ENCODE peak calls at places on chromosome 2, in six cellular contexts. One of them, this sample, is unnamed. For H3K27me3 and H3K79me2, the result is how much of the 10 kb centered on the place peaks cover.

GRCh38 chr2:128636802-128637147 is 318.1 kb upstream of the HS6ST1 start:
- DNase-seq in HCT116: no peak
- DNase-seq in PC-3: no peak
- DNase-seq in MM.1S: no peak
- DNase-seq in GM23248: no peak
- DNase-seq in neural progenitor cell: no peak
- DNase-seq in this sample: no peak

GRCh38 chr2:162074579-162074922 is 536 bp upstream of the DPP4 start:
- DNase-seq in HCT116: no peak
- DNase-seq in MM.1S: no peak
- DNase-seq in neural progenitor cell: no peak
- DNase-seq in GM23248: peak
- DNase-seq in PC-3: no peak
- DNase-seq in this sample: no peak

GRCh38 chr2:27956895-27957294 is 66.4 kb downstream of the BABAM2 start:
- DNase-seq in GM23248: peak
- DNase-seq in PC-3: peak
- DNase-seq in MM.1S: no peak
- DNase-seq in HCT116: no peak
- DNase-seq in neural progenitor cell: no peak
- DNase-seq in this sample: no peak

GRCh38 chr2:132849118-132849517 is 179.1 kb upstream of the LYPD1 start:
- DNase-seq in HCT116: no peak
- DNase-seq in neural progenitor cell: no peak
- DNase-seq in GM23248: peak
- DNase-seq in MM.1S: no peak
- DNase-seq in PC-3: peak
- DNase-seq in this sample: no peak

GRCh38 chr2:145036421-145036901 is 516.5 kb upstream of the ZEB2 start:
- DNase-seq in HCT116: no peak
- DNase-seq in GM23248: peak
- DNase-seq in MM.1S: no peak
- DNase-seq in neural progenitor cell: no peak
- DNase-seq in PC-3: no peak
- DNase-seq in this sample: no peak

GRCh38 chr2:48305569-48305968 is 224.4 kb upstream of the STON1 start:
- DNase-seq in MM.1S: no peak
- DNase-seq in HCT116: no peak
- DNase-seq in GM23248: no peak
- DNase-seq in neural progenitor cell: no peak
- DNase-seq in PC-3: no peak
- DNase-seq in this sample: no peak

GRCh38 chr2:143463717-143464116 is 334.5 kb downstream of the ARHGAP15 start:
- DNase-seq in PC-3: no peak
- DNase-seq in GM23248: no peak
- DNase-seq in MM.1S: peak
- DNase-seq in neural progenitor cell: no peak
- DNase-seq in HCT116: no peak
- DNase-seq in this sample: no peak

GRCh38 chr2:28403388-28403956 is 10.8 kb downstream of the FOSL2 start:
- DNase-seq in HCT116: no peak
- DNase-seq in PC-3: peak
- DNase-seq in neural progenitor cell: no peak
- DNase-seq in MM.1S: no peak
- DNase-seq in GM23248: no peak
- DNase-seq in this sample: no peak

GRCh38 chr2:199989822-199990221 is 34.4 kb downstream of the MAIP1 start:
- DNase-seq in neural progenitor cell: no peak
- DNase-seq in GM23248: no peak
- DNase-seq in HCT116: no peak
- DNase-seq in MM.1S: no peak
- DNase-seq in PC-3: no peak
- DNase-seq in this sample: no peak

GRCh38 chr2:150465703-150466569 is 21.5 kb downstream of the RND3 start:
- DNase-seq in MM.1S: no peak
- DNase-seq in neural progenitor cell: no peak
- DNase-seq in HCT116: no peak
- DNase-seq in GM23248: peak
- DNase-seq in PC-3: peak
- DNase-seq in this sample: no peak

GRCh38 chr2:27051902-27052645 is 606 bp downstream of the AGBL5 start:
- DNase-seq in PC-3: no peak
- DNase-seq in GM23248: peak
- DNase-seq in MM.1S: no peak
- DNase-seq in neural progenitor cell: peak
- DNase-seq in HCT116: no peak
- DNase-seq in this sample: peak

GRCh38 chr2:160522951-160523700 is 29.5 kb upstream of the RBMS1 start:
- DNase-seq in PC-3: no peak
- DNase-seq in GM23248: peak
- DNase-seq in HCT116: no peak
- DNase-seq in neural progenitor cell: no peak
- DNase-seq in MM.1S: no peak
- DNase-seq in this sample: no peak

GRCh38 chr2:237859533-237860272 is at the start of gene RAMP1:
- DNase-seq in HCT116: no peak
- DNase-seq in MM.1S: no peak
- DNase-seq in PC-3: peak
- DNase-seq in GM23248: peak
- DNase-seq in neural progenitor cell: peak
- DNase-seq in this sample: peak

GRCh38 chr2:172931923-172932520 is 143.6 kb upstream of the MAP3K20 start:
- DNase-seq in neural progenitor cell: peak
- DNase-seq in PC-3: peak
- DNase-seq in GM23248: peak
- DNase-seq in HCT116: peak
- DNase-seq in MM.1S: peak
- DNase-seq in this sample: peak

GRCh38 chr2:218605438-218605837 is 2.3 kb upstream of the PLCD4 start:
- DNase-seq in PC-3: peak
- DNase-seq in GM23248: peak
- DNase-seq in MM.1S: no peak
- DNase-seq in neural progenitor cell: no peak
- DNase-seq in HCT116: no peak
- DNase-seq in this sample: no peak
- TF ChIP-seq EZH2phosphoT487 in PC-3: no peak
- TF ChIP-seq EZH2phosphoT487 in GM23248: no peak
- TF ChIP-seq EZH2phosphoT487 in MM.1S: no peak
- TF ChIP-seq EZH2phosphoT487 in neural progenitor cell: no peak
- TF ChIP-seq EZH2phosphoT487 in HCT116: no peak
- TF ChIP-seq EZH2phosphoT487 in this sample: no peak

GRCh38 chr2:230075988-230076631 is 7.4 kb upstream of the SLC16A14 start:
- DNase-seq in MM.1S: no peak
- DNase-seq in HCT116: no peak
- DNase-seq in PC-3: peak
- DNase-seq in GM23248: peak
- DNase-seq in neural progenitor cell: no peak
- DNase-seq in this sample: peak

GRCh38 chr2:230069418-230069817 is 694 bp upstream of the SLC16A14 start:
- DNase-seq in neural progenitor cell: no peak
- DNase-seq in GM23248: no peak
- DNase-seq in HCT116: no peak
- DNase-seq in MM.1S: no peak
- DNase-seq in PC-3: no peak
- DNase-seq in this sample: no peak

GRCh38 chr2:230067990-230068657 is 600 bp downstream of the SLC16A14 start:
- DNase-seq in neural progenitor cell: peak
- DNase-seq in PC-3: peak
- DNase-seq in HCT116: no peak
- DNase-seq in MM.1S: peak
- DNase-seq in GM23248: peak
- DNase-seq in this sample: peak

GRCh38 chr2:230068658-230069080 is at the start of gene SLC16A14:
- DNase-seq in neural progenitor cell: peak
- DNase-seq in PC-3: peak
- DNase-seq in GM23248: peak
- DNase-seq in HCT116: peak
- DNase-seq in MM.1S: peak
- DNase-seq in this sample: peak

DNA sequence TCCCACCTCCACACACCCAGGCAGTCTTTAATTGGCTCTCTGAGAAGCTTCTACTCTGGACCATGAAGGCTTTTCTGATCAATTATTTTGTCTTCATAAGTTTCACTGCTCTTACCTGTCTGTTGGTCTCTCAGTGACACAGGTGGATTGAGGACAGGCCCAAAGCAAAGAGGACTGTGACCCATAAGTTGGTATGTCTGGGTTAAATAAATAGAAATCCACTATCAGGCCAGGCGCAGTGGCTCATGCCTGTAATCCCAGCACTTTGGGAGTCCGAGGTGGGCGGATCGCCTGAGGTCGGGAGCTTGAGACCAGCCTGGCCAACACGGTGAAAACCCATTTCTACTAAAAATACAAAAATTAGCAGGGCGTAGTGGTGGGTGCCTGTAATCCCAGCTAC is 2.7 kb upstream of the SLC16A14 start:
- DNase-seq in GM23248: no peak
- DNase-seq in MM.1S: no peak
- DNase-seq in HCT116: no peak
- DNase-seq in PC-3: no peak
- DNase-seq in neural progenitor cell: no peak
- DNase-seq in this sample: no peak
- H3K27me3 ChIP-seq in GM23248: under half
- H3K27me3 ChIP-seq in MM.1S: under half
- H3K27me3 ChIP-seq in HCT116: under half
- H3K27me3 ChIP-seq in PC-3: under half
- H3K27me3 ChIP-seq in neural progenitor cell: under half
- H3K27me3 ChIP-seq in this sample: under half

DNA sequence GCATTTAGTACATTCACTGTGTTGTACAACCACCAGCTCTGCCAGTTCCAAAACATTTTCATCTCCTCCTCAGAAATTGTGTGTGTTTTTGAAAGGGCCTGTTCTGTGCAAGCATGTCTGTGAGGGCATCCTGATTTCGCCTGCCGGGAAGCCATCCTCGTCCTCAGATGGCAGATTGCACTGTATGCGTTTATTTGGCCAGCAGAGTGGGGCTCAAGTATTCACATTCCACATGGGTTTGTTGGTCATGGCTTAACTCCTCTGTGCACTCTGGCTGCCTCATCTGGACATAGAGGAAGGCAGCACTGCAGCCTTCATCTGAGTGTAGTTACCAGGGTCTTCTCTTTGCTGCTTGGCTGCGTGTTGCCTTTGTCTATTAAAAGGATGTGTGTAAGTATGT is 85.0 kb downstream of the TMEM247 start:
- DNase-seq in neural progenitor cell: no peak
- DNase-seq in HCT116: no peak
- DNase-seq in MM.1S: no peak
- DNase-seq in PC-3: no peak
- DNase-seq in GM23248: no peak
- DNase-seq in this sample: no peak
- H3K79me2 ChIP-seq in neural progenitor cell: under half
- H3K79me2 ChIP-seq in HCT116: under half
- H3K79me2 ChIP-seq in MM.1S: half or more
- H3K79me2 ChIP-seq in PC-3: under half
- H3K79me2 ChIP-seq in GM23248: half or more
- H3K79me2 ChIP-seq in this sample: under half

DNA sequence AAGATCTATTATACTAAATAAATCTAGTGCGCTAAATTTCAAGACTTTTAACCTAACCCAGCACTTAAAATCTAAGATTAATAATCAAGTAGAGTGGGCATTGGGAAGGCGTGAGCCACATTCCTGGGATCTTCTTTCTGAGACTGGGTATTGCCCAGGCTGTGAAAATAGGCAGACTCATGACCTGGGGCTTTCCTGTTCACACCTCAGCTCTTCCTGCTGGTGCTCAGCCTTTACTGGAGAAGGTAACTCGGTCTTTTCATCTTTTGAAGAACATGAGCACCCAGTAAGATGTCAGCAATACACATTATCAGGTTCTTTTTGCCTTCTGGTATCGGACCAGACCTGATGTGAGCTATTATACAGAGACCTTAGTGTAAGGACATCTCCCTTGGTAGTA is 500.5 kb downstream of the PLCL1 start:
- DNase-seq in MM.1S: no peak
- DNase-seq in GM23248: no peak
- DNase-seq in neural progenitor cell: no peak
- DNase-seq in HCT116: no peak
- DNase-seq in PC-3: no peak
- DNase-seq in this sample: no peak
- TF ChIP-seq EZH2phosphoT487 in MM.1S: no peak
- TF ChIP-seq EZH2phosphoT487 in GM23248: no peak
- TF ChIP-seq EZH2phosphoT487 in neural progenitor cell: no peak
- TF ChIP-seq EZH2phosphoT487 in HCT116: no peak
- TF ChIP-seq EZH2phosphoT487 in PC-3: no peak
- TF ChIP-seq EZH2phosphoT487 in this sample: no peak

DNA sequence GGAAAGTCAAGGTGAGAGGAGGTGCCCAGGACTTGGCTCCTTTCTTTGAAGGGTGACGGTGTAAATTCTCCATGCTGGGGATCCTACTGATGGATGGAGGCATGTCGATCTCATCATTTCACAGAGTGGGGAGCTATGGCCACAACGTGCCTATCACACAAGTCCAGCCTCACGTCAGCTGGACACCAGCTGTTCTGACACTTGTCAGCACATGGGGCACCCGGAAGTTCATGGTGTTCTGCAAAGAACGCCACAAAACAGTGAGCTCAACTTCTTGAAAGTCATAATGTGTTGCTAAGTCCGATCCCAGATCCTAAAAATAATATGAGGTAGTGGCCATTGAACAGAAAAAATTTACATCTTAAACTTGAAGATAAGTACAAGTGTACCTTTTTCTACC is 12.3 kb downstream of the PAX8 start:
- DNase-seq in neural progenitor cell: no peak
- DNase-seq in PC-3: no peak
- DNase-seq in HCT116: no peak
- DNase-seq in GM23248: no peak
- DNase-seq in MM.1S: no peak
- DNase-seq in this sample: no peak
- H3K27me3 ChIP-seq in neural progenitor cell: half or more
- H3K27me3 ChIP-seq in PC-3: under half
- H3K27me3 ChIP-seq in HCT116: under half
- H3K27me3 ChIP-seq in GM23248: under half
- H3K27me3 ChIP-seq in MM.1S: under half
- H3K27me3 ChIP-seq in this sample: under half